ENCODE peak calls at places on chromosomes 3 and 15, in eight cellular contexts. One of them, this sample, is unnamed.

GRCh38 chr3:195258449-195259145 is 12.4 kb downstream of the XXYLT1 start:
- DNase-seq in caudate nucleus: no peak
- DNase-seq in AG04449: no peak
- DNase-seq in tibial artery: no peak
- DNase-seq in ecto neural progenitor cell: peak
- DNase-seq in CMK: no peak
- DNase-seq in Ammon's horn: no peak
- DNase-seq in NCI-H774: no peak
- DNase-seq in this sample: peak

GRCh38 chr3:101195951-101196713 is 124.2 kb downstream of the IMPG2 start:
- DNase-seq in caudate nucleus: no peak
- DNase-seq in AG04449: peak
- DNase-seq in tibial artery: no peak
- DNase-seq in ecto neural progenitor cell: no peak
- DNase-seq in CMK: no peak
- DNase-seq in Ammon's horn: peak
- DNase-seq in NCI-H774: peak
- DNase-seq in this sample: peak

GRCh38 chr3:130480736-130481135 is 36.2 kb upstream of the COL6A6 start:
- DNase-seq in caudate nucleus: no peak
- DNase-seq in AG04449: no peak
- DNase-seq in tibial artery: no peak
- DNase-seq in ecto neural progenitor cell: peak
- DNase-seq in CMK: peak
- DNase-seq in Ammon's horn: no peak
- DNase-seq in NCI-H774: no peak
- DNase-seq in this sample: peak

GRCh38 chr3:39541917-39542329 is 74.4 kb downstream of the MOBP start:
- DNase-seq in caudate nucleus: no peak
- DNase-seq in AG04449: no peak
- DNase-seq in tibial artery: no peak
- DNase-seq in ecto neural progenitor cell: no peak
- DNase-seq in CMK: no peak
- DNase-seq in Ammon's horn: peak
- DNase-seq in NCI-H774: no peak
- DNase-seq in this sample: peak

GRCh38 chr3:151925876-151926275 is 52.4 kb downstream of the SUCNR1 start:
- DNase-seq in caudate nucleus: no peak
- DNase-seq in AG04449: peak
- DNase-seq in tibial artery: no peak
- DNase-seq in ecto neural progenitor cell: no peak
- DNase-seq in CMK: no peak
- DNase-seq in Ammon's horn: no peak
- DNase-seq in NCI-H774: no peak
- DNase-seq in this sample: no peak

GRCh38 chr3:22089284-22089683 is 338.3 kb upstream of the ZNF385D start:
- DNase-seq in caudate nucleus: no peak
- DNase-seq in AG04449: no peak
- DNase-seq in tibial artery: no peak
- DNase-seq in ecto neural progenitor cell: peak
- DNase-seq in CMK: no peak
- DNase-seq in Ammon's horn: no peak
- DNase-seq in NCI-H774: peak
- DNase-seq in this sample: peak

GRCh38 chr15:69031013-69032001 is 16.8 kb downstream of the NOX5 start:
- DNase-seq in caudate nucleus: no peak
- DNase-seq in AG04449: no peak
- DNase-seq in tibial artery: no peak
- DNase-seq in ecto neural progenitor cell: peak
- DNase-seq in CMK: no peak
- DNase-seq in Ammon's horn: peak
- DNase-seq in NCI-H774: peak
- DNase-seq in this sample: peak

GRCh38 chr15:66131200-66131599 is 122.3 kb downstream of the MEGF11 start:
- DNase-seq in caudate nucleus: no peak
- DNase-seq in AG04449: no peak
- DNase-seq in tibial artery: no peak
- DNase-seq in ecto neural progenitor cell: no peak
- DNase-seq in CMK: no peak
- DNase-seq in Ammon's horn: no peak
- DNase-seq in NCI-H774: no peak
- DNase-seq in this sample: no peak

GRCh38 chr15:72591361-72591760 is 63.1 kb upstream of the GOLGA6B start:
- DNase-seq in caudate nucleus: no peak
- DNase-seq in AG04449: peak
- DNase-seq in tibial artery: no peak
- DNase-seq in ecto neural progenitor cell: no peak
- DNase-seq in CMK: no peak
- DNase-seq in Ammon's horn: no peak
- DNase-seq in NCI-H774: no peak
- DNase-seq in this sample: no peak

GRCh38 chr3:2024037-2024436 is 74.6 kb upstream of the CNTN4 start:
- DNase-seq in caudate nucleus: no peak
- DNase-seq in AG04449: no peak
- DNase-seq in tibial artery: no peak
- DNase-seq in ecto neural progenitor cell: no peak
- DNase-seq in CMK: no peak
- DNase-seq in Ammon's horn: peak
- DNase-seq in NCI-H774: no peak
- DNase-seq in this sample: peak

GRCh38 chr15:76150971-76151598 is 91.3 kb downstream of the TMEM266 start:
- DNase-seq in caudate nucleus: no peak
- DNase-seq in AG04449: peak
- DNase-seq in tibial artery: peak
- DNase-seq in ecto neural progenitor cell: peak
- DNase-seq in CMK: peak
- DNase-seq in Ammon's horn: peak
- DNase-seq in NCI-H774: peak
- DNase-seq in this sample: peak

GRCh38 chr3:98376631-98377030 is 13.8 kb upstream of the OR5K3 start:
- DNase-seq in caudate nucleus: no peak
- DNase-seq in AG04449: no peak
- DNase-seq in tibial artery: no peak
- DNase-seq in ecto neural progenitor cell: no peak
- DNase-seq in CMK: no peak
- DNase-seq in Ammon's horn: no peak
- DNase-seq in NCI-H774: no peak
- DNase-seq in this sample: no peak

GRCh38 chr15:44069489-44069888 is 125.6 kb downstream of the FRMD5 start:
- DNase-seq in caudate nucleus: no peak
- DNase-seq in AG04449: no peak
- DNase-seq in tibial artery: no peak
- DNase-seq in ecto neural progenitor cell: no peak
- DNase-seq in CMK: no peak
- DNase-seq in Ammon's horn: no peak
- DNase-seq in NCI-H774: no peak
- DNase-seq in this sample: no peak

GRCh38 chr15:43775411-43775965 is 1.3 kb downstream of the ELL3 start:
- DNase-seq in caudate nucleus: no peak
- DNase-seq in AG04449: no peak
- DNase-seq in tibial artery: no peak
- DNase-seq in ecto neural progenitor cell: no peak
- DNase-seq in CMK: no peak
- DNase-seq in Ammon's horn: no peak
- DNase-seq in NCI-H774: peak
- DNase-seq in this sample: peak

GRCh38 chr3:162391301-162391700 is 894.7 kb downstream of the OTOL1 start:
- DNase-seq in caudate nucleus: no peak
- DNase-seq in AG04449: peak
- DNase-seq in tibial artery: no peak
- DNase-seq in ecto neural progenitor cell: no peak
- DNase-seq in CMK: no peak
- DNase-seq in Ammon's horn: no peak
- DNase-seq in NCI-H774: no peak
- DNase-seq in this sample: no peak

GRCh38 chr15:52021128-52021671 is 2.2 kb downstream of the MAPK6 start:
- DNase-seq in caudate nucleus: no peak
- DNase-seq in AG04449: peak
- DNase-seq in tibial artery: peak
- DNase-seq in ecto neural progenitor cell: no peak
- DNase-seq in CMK: peak
- DNase-seq in Ammon's horn: peak
- DNase-seq in NCI-H774: no peak
- DNase-seq in this sample: peak

GRCh38 chr3:170196833-170197232 is 15.3 kb upstream of the PHC3 start:
- DNase-seq in caudate nucleus: no peak
- DNase-seq in AG04449: no peak
- DNase-seq in tibial artery: no peak
- DNase-seq in ecto neural progenitor cell: no peak
- DNase-seq in CMK: no peak
- DNase-seq in Ammon's horn: no peak
- DNase-seq in NCI-H774: no peak
- DNase-seq in this sample: no peak

GRCh38 chr3:70359711-70360110 is 47.3 kb upstream of the MDFIC2 start:
- DNase-seq in caudate nucleus: no peak
- DNase-seq in AG04449: no peak
- DNase-seq in tibial artery: no peak
- DNase-seq in ecto neural progenitor cell: no peak
- DNase-seq in CMK: no peak
- DNase-seq in Ammon's horn: no peak
- DNase-seq in NCI-H774: no peak
- DNase-seq in this sample: no peak

GRCh38 chr3:52393131-52393807 is 51.6 kb downstream of the SEMA3G start:
- DNase-seq in caudate nucleus: no peak
- DNase-seq in AG04449: no peak
- DNase-seq in tibial artery: no peak
- DNase-seq in ecto neural progenitor cell: no peak
- DNase-seq in CMK: no peak
- DNase-seq in Ammon's horn: no peak
- DNase-seq in NCI-H774: no peak
- DNase-seq in this sample: no peak

GRCh38 chr15:72229076-72229946 is 1.7 kb downstream of the PKM start:
- DNase-seq in caudate nucleus: no peak
- DNase-seq in AG04449: no peak
- DNase-seq in tibial artery: no peak
- DNase-seq in ecto neural progenitor cell: peak
- DNase-seq in CMK: no peak
- DNase-seq in Ammon's horn: no peak
- DNase-seq in NCI-H774: no peak
- DNase-seq in this sample: peak

GRCh38 chr3:27615555-27615954 is 106.6 kb downstream of the EOMES start:
- DNase-seq in caudate nucleus: no peak
- DNase-seq in AG04449: no peak
- DNase-seq in tibial artery: no peak
- DNase-seq in ecto neural progenitor cell: no peak
- DNase-seq in CMK: no peak
- DNase-seq in Ammon's horn: no peak
- DNase-seq in NCI-H774: no peak
- DNase-seq in this sample: no peak

GRCh38 chr3:167649731-167650130 is 4.0 kb downstream of the WDR49 start:
- DNase-seq in caudate nucleus: no peak
- DNase-seq in AG04449: no peak
- DNase-seq in tibial artery: no peak
- DNase-seq in ecto neural progenitor cell: no peak
- DNase-seq in CMK: no peak
- DNase-seq in Ammon's horn: no peak
- DNase-seq in NCI-H774: no peak
- DNase-seq in this sample: no peak

GRCh38 chr3:61278713-61279112 is 27.5 kb upstream of the FHIT start:
- DNase-seq in caudate nucleus: no peak
- DNase-seq in AG04449: no peak
- DNase-seq in tibial artery: no peak
- DNase-seq in ecto neural progenitor cell: no peak
- DNase-seq in CMK: no peak
- DNase-seq in Ammon's horn: no peak
- DNase-seq in NCI-H774: no peak
- DNase-seq in this sample: no peak

GRCh38 chr3:169545606-169546005 is 117.9 kb downstream of the MECOM start:
- DNase-seq in caudate nucleus: no peak
- DNase-seq in AG04449: no peak
- DNase-seq in tibial artery: no peak
- DNase-seq in ecto neural progenitor cell: no peak
- DNase-seq in CMK: no peak
- DNase-seq in Ammon's horn: no peak
- DNase-seq in NCI-H774: no peak
- DNase-seq in this sample: no peak

GRCh38 chr3:42411429-42411828 is 1.0 kb upstream of the LYZL4 start:
- DNase-seq in caudate nucleus: no peak
- DNase-seq in AG04449: no peak
- DNase-seq in tibial artery: no peak
- DNase-seq in ecto neural progenitor cell: no peak
- DNase-seq in CMK: no peak
- DNase-seq in Ammon's horn: no peak
- DNase-seq in NCI-H774: no peak
- DNase-seq in this sample: no peak

GRCh38 chr15:74175271-74176191 is 2.0 kb downstream of the ISLR start:
- DNase-seq in caudate nucleus: no peak
- DNase-seq in AG04449: no peak
- DNase-seq in tibial artery: peak
- DNase-seq in ecto neural progenitor cell: no peak
- DNase-seq in CMK: no peak
- DNase-seq in Ammon's horn: no peak
- DNase-seq in NCI-H774: no peak
- DNase-seq in this sample: no peak

GRCh38 chr15:96565266-96565665 is 234.8 kb downstream of the NR2F2 start:
- DNase-seq in caudate nucleus: no peak
- DNase-seq in AG04449: no peak
- DNase-seq in tibial artery: no peak
- DNase-seq in ecto neural progenitor cell: no peak
- DNase-seq in CMK: no peak
- DNase-seq in Ammon's horn: no peak
- DNase-seq in NCI-H774: no peak
- DNase-seq in this sample: no peak

GRCh38 chr15:92821491-92822116 is 78.5 kb upstream of the CHD2 start:
- DNase-seq in caudate nucleus: no peak
- DNase-seq in AG04449: no peak
- DNase-seq in tibial artery: no peak
- DNase-seq in ecto neural progenitor cell: no peak
- DNase-seq in CMK: no peak
- DNase-seq in Ammon's horn: no peak
- DNase-seq in NCI-H774: no peak
- DNase-seq in this sample: peak

GRCh38 chr15:62483817-62484216 is 318.7 kb upstream of the C2CD4B start:
- DNase-seq in caudate nucleus: no peak
- DNase-seq in AG04449: no peak
- DNase-seq in tibial artery: no peak
- DNase-seq in ecto neural progenitor cell: no peak
- DNase-seq in CMK: no peak
- DNase-seq in Ammon's horn: no peak
- DNase-seq in NCI-H774: no peak
- DNase-seq in this sample: no peak

GRCh38 chr3:128714887-128715496 is 11.0 kb upstream of the RAB7A start:
- DNase-seq in caudate nucleus: no peak
- DNase-seq in AG04449: no peak
- DNase-seq in tibial artery: no peak
- DNase-seq in ecto neural progenitor cell: no peak
- DNase-seq in CMK: peak
- DNase-seq in Ammon's horn: peak
- DNase-seq in NCI-H774: no peak
- DNase-seq in this sample: no peak

GRCh38 chr3:197499427-197499826 is 56.3 kb downstream of the BDH1 start:
- DNase-seq in caudate nucleus: no peak
- DNase-seq in AG04449: no peak
- DNase-seq in tibial artery: no peak
- DNase-seq in ecto neural progenitor cell: no peak
- DNase-seq in CMK: no peak
- DNase-seq in Ammon's horn: no peak
- DNase-seq in NCI-H774: no peak
- DNase-seq in this sample: no peak

GRCh38 chr3:94787734-94788133 is 724.9 kb downstream of the NSUN3 start:
- DNase-seq in caudate nucleus: no peak
- DNase-seq in AG04449: no peak
- DNase-seq in tibial artery: no peak
- DNase-seq in ecto neural progenitor cell: no peak
- DNase-seq in CMK: no peak
- DNase-seq in Ammon's horn: no peak
- DNase-seq in NCI-H774: no peak
- DNase-seq in this sample: no peak

This sample was measured in G401.